ENCODE peak calls at places on chromosomes 11 and 22, in six cellular contexts. W, M, H, U, V and F are unnamed samples.

GRCh38 chr11:27471067-27471587 is 1.5 kb downstream of the LGR4 start:
- DNase-seq in W (no peak), M (peak), H (no peak), U (peak), V (no peak), F (no peak)

GRCh38 chr11:119355091-119355843 is 8.8 kb upstream of the MFRP start:
- DNase-seq in W (no peak), M (no peak), H (no peak), U (no peak), V (no peak), F (no peak)

GRCh38 chr22:44811141-44811540 is 58.8 kb downstream of the ARHGAP8 start:
- DNase-seq in W (no peak), M (no peak), H (no peak), U (no peak), V (no peak), F (no peak)

GRCh38 chr11:126059238-126059761 is 3.4 kb downstream of the CDON start:
- DNase-seq in W (no peak), M (no peak), H (no peak), U (no peak), V (no peak), F (no peak)

GRCh38 chr11:134513585-134514120 is 101.6 kb upstream of the B3GAT1 start:
- DNase-seq in W (no peak), M (no peak), H (no peak), U (no peak), V (no peak), F (no peak)

GRCh38 chr22:20463324-20464095 is 25.9 kb upstream of the SCARF2 start:
- DNase-seq in W (no peak), M (peak), H (no peak), U (no peak), V (no peak), F (no peak)

GRCh38 chr22:49525776-49526535 is 301.7 kb downstream of the BRD1 start:
- DNase-seq in W (no peak), M (peak), H (no peak), U (no peak), V (no peak), F (no peak)

GRCh38 chr11:34564807-34565241 is 51.2 kb upstream of the ELF5 start:
- DNase-seq in W (no peak), M (no peak), H (no peak), U (no peak), V (no peak), F (no peak)

GRCh38 chr11:72842126-72842525 is 27.9 kb downstream of the ATG16L2 start:
- DNase-seq in W (no peak), M (no peak), H (no peak), U (no peak), V (no peak), F (no peak)

GRCh38 chr11:37905707-37906417 is 1307.8 kb upstream of the RAG2 start:
- DNase-seq in W (no peak), M (no peak), H (no peak), U (no peak), V (no peak), F (no peak)

GRCh38 chr11:76629133-76629852 is 41.3 kb downstream of the LRRC32 start:
- DNase-seq in W (no peak), M (peak), H (peak), U (peak), V (no peak), F (no peak)

GRCh38 chr22:48682517-48682916 is 1145.2 kb downstream of the BRD1 start:
- DNase-seq in W (no peak), M (no peak), H (no peak), U (no peak), V (no peak), F (no peak)

GRCh38 chr22:46881373-46882118 is 119.1 kb downstream of the TBC1D22A start:
- DNase-seq in W (no peak), M (no peak), H (no peak), U (no peak), V (no peak), F (no peak)

GRCh38 chr11:85680897-85681296 is 5.1 kb downstream of the CCDC89 start:
- DNase-seq in W (no peak), M (no peak), H (no peak), U (no peak), V (peak), F (no peak)

GRCh38 chr11:134229131-134229790 is 4.8 kb downstream of the VPS26B start:
- DNase-seq in W (no peak), M (no peak), H (no peak), U (no peak), V (no peak), F (no peak)

GRCh38 chr22:18113680-18114394 is 3.2 kb downstream of the TUBA8 start:
- DNase-seq in W (no peak), M (peak), H (no peak), U (no peak), V (no peak), F (no peak)

GRCh38 chr11:3096909-3097395 is 39.7 kb upstream of the CARS1 start:
- DNase-seq in W (no peak), M (no peak), H (no peak), U (no peak), V (no peak), F (no peak)

GRCh38 chr22:43534916-43535315 is 123.1 kb downstream of the MPPED1 start:
- DNase-seq in W (no peak), M (no peak), H (no peak), U (no peak), V (no peak), F (no peak)

GRCh38 chr11:66263785-66264184 is 4.7 kb upstream of the RAB1B start:
- DNase-seq in W (no peak), M (no peak), H (no peak), U (no peak), V (no peak), F (no peak)

GRCh38 chr22:49027122-49027670 is 800.5 kb downstream of the BRD1 start:
- DNase-seq in W (no peak), M (no peak), H (no peak), U (no peak), V (no peak), F (no peak)

GRCh38 chr11:8408151-8408930 is 144.7 kb upstream of the LMO1 start:
- DNase-seq in W (no peak), M (no peak), H (no peak), U (no peak), V (no peak), F (no peak)

GRCh38 chr11:62577046-62577708 is 3.5 kb upstream of the EEF1G start:
- DNase-seq in W (no peak), M (no peak), H (peak), U (peak), V (no peak), F (no peak)

GRCh38 chr11:729492-730074 is 17.7 kb upstream of the TALDO1 start:
- DNase-seq in W (no peak), M (peak), H (no peak), U (no peak), V (no peak), F (no peak)

GRCh38 chr11:65423516-65424199 is 1.1 kb downstream of the NEAT1 start:
- DNase-seq in W (peak), M (peak), H (peak), U (peak), V (no peak), F (no peak)

GRCh38 chr11:63985812-63986155 is 454 bp upstream of the OTUB1 start:
- DNase-seq in W (peak), M (peak), H (no peak), U (no peak), V (no peak), F (no peak)

GRCh38 chr11:65962136-65962564 is 616 bp downstream of the SART1 start:
- DNase-seq in W (no peak), M (no peak), H (no peak), U (no peak), V (no peak), F (no peak)

GRCh38 chr11:36023922-36024321 is 80.1 kb downstream of the LDLRAD3 start:
- DNase-seq in W (no peak), M (no peak), H (peak), U (peak), V (no peak), F (no peak)

GRCh38 chr11:44855138-44855849 is 95.4 kb downstream of the TP53I11 start:
- DNase-seq in W (no peak), M (no peak), H (no peak), U (no peak), V (no peak), F (no peak)

GRCh38 chr11:65417702-65418430 is 4.7 kb upstream of the NEAT1 start:
- DNase-seq in W (peak), M (peak), H (peak), U (peak), V (no peak), F (no peak)

GRCh38 chr11:73087730-73088129 is 54.4 kb downstream of the FCHSD2 start:
- DNase-seq in W (no peak), M (peak), H (peak), U (peak), V (no peak), F (no peak)

GRCh38 chr11:108788565-108789199 is 123.8 kb downstream of the DDX10 start:
- DNase-seq in W (no peak), M (peak), H (peak), U (peak), V (peak), F (peak)

GRCh38 chr11:70507466-70508230 is 109.3 kb downstream of the CTTN start:
- DNase-seq in W (no peak), M (no peak), H (no peak), U (no peak), V (peak), F (no peak)
- TF ChIP-seq CTCF in W (no peak), M (no peak), H (no peak), U (no peak), V (no peak), F (no peak)

GRCh38 chr11:1852885-1853284 is at the start of gene LSP1:
- DNase-seq in W (no peak), M (peak), H (no peak), U (no peak), V (no peak), F (no peak)
- H3K4me3 ChIP-seq in W (peak), M (peak), H (no peak), U (no peak), V (no peak), F (no peak)

DNA sequence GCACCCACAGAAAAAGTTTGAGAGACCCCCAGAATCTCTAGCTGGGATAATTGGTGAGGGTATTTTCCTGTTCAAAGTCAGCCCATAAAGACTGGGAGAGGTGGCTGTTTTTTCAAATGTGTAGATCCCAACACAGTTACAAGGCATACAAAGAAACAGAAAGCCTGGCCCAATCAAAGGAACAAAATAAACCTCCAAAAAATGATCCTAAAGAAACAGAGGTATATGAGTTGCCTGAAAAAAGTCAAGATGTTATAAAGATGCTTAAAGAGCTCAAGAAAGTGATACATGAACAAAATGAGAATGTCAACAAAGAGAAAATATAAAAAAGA is 40.2 kb upstream of the MMP12 start:
- DNase-seq in W (no peak), M (no peak), H (no peak), U (no peak), V (no peak), F (no peak)
- TF ChIP-seq CTCF in W (no peak), M (no peak), H (no peak), U (no peak), V (no peak), F (no peak)

GRCh38 chr11:69167130-69167915 is 11.6 kb downstream of the SMIM38 start:
- DNase-seq in W (no peak), M (no peak), H (no peak), U (no peak), V (no peak), F (no peak)

GRCh38 chr11:69164824-69165223 is 9.1 kb downstream of the SMIM38 start:
- DNase-seq in W (no peak), M (no peak), H (no peak), U (no peak), V (no peak), F (no peak)

GRCh38 chr11:69167916-69168691 is 12.4 kb downstream of the SMIM38 start:
- DNase-seq in W (no peak), M (no peak), H (peak), U (peak), V (no peak), F (no peak)

GRCh38 chr11:69165775-69166174 is 10.0 kb downstream of the SMIM38 start:
- DNase-seq in W (no peak), M (no peak), H (no peak), U (no peak), V (no peak), F (no peak)

DNA sequence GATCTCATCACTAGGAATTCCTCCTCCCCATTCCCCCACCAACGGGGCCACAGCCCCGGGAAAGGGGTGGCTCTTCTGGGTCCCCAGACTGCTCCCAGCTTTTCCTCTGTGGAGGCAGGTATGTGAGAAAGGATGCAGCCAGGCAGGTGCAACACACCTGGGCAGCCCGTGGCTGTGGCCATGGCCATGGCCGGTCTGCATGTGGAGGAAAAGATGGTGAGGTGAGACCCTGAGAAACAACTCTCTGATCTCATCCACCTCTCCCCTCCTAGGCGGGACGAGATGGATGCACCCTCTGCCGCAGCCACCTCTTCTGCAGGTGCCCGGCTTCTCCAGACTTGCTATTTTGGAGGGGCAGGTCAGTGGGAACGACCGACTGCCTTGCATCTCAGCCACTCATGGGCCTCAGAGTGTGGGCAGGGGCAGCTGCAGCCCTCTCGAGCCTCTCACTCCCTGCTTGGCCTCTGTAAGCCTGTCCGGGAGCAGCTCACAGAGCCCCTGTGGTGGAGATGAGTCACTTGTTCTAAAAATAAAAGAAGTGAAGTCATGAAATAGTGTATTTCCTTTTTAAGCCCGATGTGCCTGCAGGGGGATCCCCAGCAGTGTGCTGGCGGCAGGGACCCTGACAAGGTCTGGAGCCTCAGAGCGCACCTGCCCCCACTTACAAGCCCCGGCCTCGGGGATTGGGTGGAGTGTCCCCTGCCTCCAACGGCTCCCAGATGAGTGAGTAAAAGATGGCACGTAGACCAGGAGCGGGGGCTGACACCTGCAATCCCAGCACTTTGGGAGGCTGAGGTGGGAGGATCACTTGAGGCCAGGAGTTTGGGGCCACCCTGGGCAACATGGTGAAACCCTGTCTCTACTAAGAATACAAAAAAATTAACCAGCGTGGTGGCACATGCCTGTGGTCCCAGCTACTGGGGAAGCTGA is 10.7 kb downstream of the SMIM38 start:
- DNase-seq in W (no peak), M (peak), H (peak), U (peak), V (peak), F (peak)
- H3K4me3 ChIP-seq in W (peak), M (no peak), H (no peak), U (no peak), V (no peak), F (no peak)

DNA sequence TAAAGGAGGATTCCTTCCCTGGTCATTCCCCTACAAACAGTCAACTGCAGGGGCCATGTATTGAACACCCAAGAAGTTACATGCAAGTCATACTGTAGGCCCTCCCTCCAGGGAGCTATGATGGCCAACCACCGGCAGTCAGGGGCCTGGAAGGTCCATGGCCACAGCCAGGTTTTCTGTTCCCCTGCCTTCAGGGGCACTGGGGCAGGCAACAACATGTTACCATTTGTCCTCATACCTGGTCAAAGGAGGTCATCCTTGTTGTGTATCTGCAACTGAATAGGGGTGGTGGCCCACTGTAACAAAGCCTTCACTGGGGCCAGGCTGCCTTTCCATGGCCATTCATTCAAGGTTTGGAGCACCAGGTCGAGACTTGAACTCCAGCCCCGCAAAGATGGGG is 433.6 kb downstream of the DYNC2H1 start:
- DNase-seq in W (no peak), M (no peak), H (no peak), U (no peak), V (no peak), F (no peak)
- TF ChIP-seq CTCF in W (no peak), M (no peak), H (no peak), U (no peak), V (no peak), F (no peak)

GRCh38 chr22:29480512-29481264 is 670 bp downstream of the NEFH start:
- DNase-seq in W (no peak), M (no peak), H (peak), U (peak), V (peak), F (peak)
- H3K4me3 ChIP-seq in W (peak), M (no peak), H (peak), U (peak), V (peak), F (peak)

DNA sequence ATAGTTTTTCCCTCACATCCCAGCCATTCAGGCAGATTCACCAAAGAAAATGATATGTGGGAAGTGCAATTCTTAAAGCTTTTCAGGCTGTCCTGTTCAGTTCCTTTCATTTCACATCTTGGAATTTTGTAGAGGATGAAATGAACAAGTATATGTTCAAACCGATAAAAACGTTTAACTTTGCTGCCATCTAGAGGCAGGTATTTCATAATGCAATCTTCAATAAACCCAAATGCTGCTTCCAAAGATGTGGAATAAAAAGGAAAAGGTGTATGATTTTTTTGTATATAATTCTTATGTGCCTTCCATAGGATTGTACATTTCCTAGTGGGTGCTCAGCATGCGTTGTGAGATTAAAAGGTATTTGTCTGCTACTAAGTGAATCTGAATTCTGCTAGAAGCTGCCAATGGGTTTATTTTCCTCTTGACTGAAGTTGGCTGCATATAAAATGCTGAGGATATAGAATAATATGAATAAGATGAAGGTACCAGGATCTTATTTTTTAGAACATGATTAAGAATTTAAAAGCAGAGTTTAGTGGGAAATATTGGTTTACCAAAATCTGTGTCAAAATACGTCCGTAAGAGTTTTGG is 199.3 kb downstream of the PGR start:
- DNase-seq in W (no peak), M (peak), H (peak), U (peak), V (no peak), F (peak)
- TF ChIP-seq CTCF in W (peak), M (peak), H (peak), U (peak), V (peak), F (peak)

DNA sequence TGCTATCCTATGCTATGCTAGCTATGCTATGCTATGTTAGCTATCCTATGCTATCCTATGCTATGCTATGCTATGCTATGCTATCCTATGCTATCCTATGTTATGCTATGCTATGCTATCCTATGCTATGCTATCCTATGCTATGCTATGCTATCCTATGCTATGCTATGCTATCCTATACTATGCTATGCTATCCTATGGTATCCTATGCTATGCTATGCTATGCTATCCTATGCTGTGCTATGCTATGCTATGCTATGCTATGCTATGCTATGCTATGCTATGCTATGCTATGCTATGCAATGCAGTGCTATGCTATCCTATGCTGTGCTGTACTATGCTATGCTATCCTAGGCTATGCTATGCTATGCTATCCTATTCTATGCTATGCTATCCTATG is 8.6 kb upstream of the MS4A1 start:
- DNase-seq in W (no peak), M (no peak), H (no peak), U (no peak), V (no peak), F (no peak)
- H3K4me3 ChIP-seq in W (no peak), M (no peak), H (no peak), U (no peak), V (no peak), F (no peak)

DNA sequence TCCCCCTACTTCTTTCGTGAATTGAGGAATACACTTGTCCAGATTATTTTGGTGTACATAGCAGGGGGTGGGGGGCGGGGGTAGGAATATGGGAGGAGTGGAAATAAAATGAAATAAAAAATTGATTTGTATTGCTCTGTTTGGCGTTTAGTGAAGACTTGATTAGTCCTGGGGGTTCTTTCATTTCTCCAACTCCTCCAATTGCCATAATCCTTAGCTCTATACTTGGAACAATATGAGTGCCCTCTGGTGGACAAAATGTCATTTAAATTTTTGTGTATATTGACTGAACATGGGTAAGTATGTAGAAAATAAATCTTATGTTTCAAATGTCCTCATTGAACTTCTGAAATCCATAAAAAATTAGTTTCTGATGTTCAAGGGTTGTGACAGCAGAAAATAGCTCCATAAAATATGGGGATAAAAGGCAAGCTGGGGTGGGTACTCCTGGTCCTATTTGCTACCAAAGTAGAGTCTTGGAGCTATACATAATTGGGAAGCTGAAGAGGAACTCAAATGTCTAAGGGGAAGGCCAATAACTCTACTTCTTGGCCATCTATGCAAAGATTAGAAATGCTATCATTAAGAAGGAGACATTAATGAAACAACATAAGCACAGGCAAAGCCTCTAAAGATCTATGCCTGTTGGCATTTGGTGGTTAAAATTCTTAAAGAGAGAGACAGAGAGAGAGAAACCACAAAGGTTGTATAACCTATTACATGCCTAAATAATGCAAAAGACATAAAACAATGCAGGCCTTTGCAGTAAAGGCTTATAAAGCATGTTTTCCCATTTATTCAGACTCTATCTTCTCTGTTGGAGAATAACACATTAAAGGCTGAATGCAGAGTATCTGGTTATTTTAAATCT is 421.6 kb downstream of the METTL15 start:
- DNase-seq in W (no peak), M (peak), H (peak), U (peak), V (peak), F (peak)
- TF ChIP-seq CTCF in W (no peak), M (no peak), H (peak), U (peak), V (peak), F (peak)